ENCODE peak calls at places on chromosome 17, in five cellular contexts. P is H1, U is IMR-90, E is H9, W is trophoblast cell. Z is an unnamed sample.

GRCh38 chr17:4492762-4493561 is 5.7 kb upstream of the SPNS2 start:
- DNase-seq in P (peak), U (peak), E (peak), W (peak), Z (peak)

GRCh38 chr17:7950578-7950977 is 18.6 kb downstream of the CNTROB start:
- DNase-seq in P (no peak), U (no peak), E (no peak), W (no peak), Z (no peak)

GRCh38 chr17:74759243-74759801 is 10.9 kb downstream of the NHERF1 start:
- DNase-seq in P (no peak), U (no peak), E (no peak), W (no peak), Z (no peak)

GRCh38 chr17:73050797-73051196 is 41.7 kb downstream of the SLC39A11 start:
- DNase-seq in P (no peak), U (no peak), E (no peak), W (no peak), Z (no peak)

GRCh38 chr17:17111401-17112393 is 69.4 kb downstream of the MPRIP start:
- DNase-seq in P (no peak), U (no peak), E (no peak), W (peak), Z (no peak)

GRCh38 chr17:76193616-76194015 is 46.7 kb downstream of the RNF157 start:
- DNase-seq in P (no peak), U (no peak), E (no peak), W (peak), Z (peak)

GRCh38 chr17:67435122-67435521 is 58.0 kb downstream of the PITPNC1 start:
- DNase-seq in P (no peak), U (no peak), E (no peak), W (peak), Z (no peak)

GRCh38 chr17:67549787-67550186 is 167.9 kb upstream of the NOL11 start:
- DNase-seq in P (no peak), U (no peak), E (peak), W (peak), Z (no peak)

GRCh38 chr17:42676424-42677011 is at the start of gene PLEKHH3:
- DNase-seq in P (no peak), U (no peak), E (no peak), W (no peak), Z (no peak)

GRCh38 chr17:38443356-38444026 is 15.2 kb downstream of the ARHGAP23 start:
- DNase-seq in P (no peak), U (no peak), E (no peak), W (no peak), Z (no peak)

GRCh38 chr17:10318540-10318939 is 54.3 kb downstream of the MYH13 start:
- DNase-seq in P (no peak), U (no peak), E (no peak), W (no peak), Z (no peak)

GRCh38 chr17:31452101-31452500 is 60.6 kb downstream of the RAB11FIP4 start:
- DNase-seq in P (no peak), U (peak), E (no peak), W (peak), Z (no peak)

GRCh38 chr17:16953841-16954240 is 18.1 kb downstream of the TNFRSF13B start:
- DNase-seq in P (no peak), U (no peak), E (no peak), W (no peak), Z (no peak)

GRCh38 chr17:79834575-79835469 is 4.4 kb downstream of the CBX4 start:
- DNase-seq in P (no peak), U (no peak), E (peak), W (no peak), Z (no peak)

GRCh38 chr17:55706808-55707773 is 15.6 kb downstream of the TMEM100 start:
- DNase-seq in P (no peak), U (no peak), E (peak), W (peak), Z (no peak)

GRCh38 chr17:74085434-74085833 is 118.0 kb upstream of the RPL38 start:
- DNase-seq in P (no peak), U (no peak), E (peak), W (no peak), Z (no peak)

GRCh38 chr17:40560592-40561293 is 4.5 kb downstream of the CCR7 start:
- DNase-seq in P (no peak), U (peak), E (no peak), W (peak), Z (no peak)

GRCh38 chr17:37490638-37491614 is 1.2 kb downstream of the DUSP14 start:
- DNase-seq in P (no peak), U (peak), E (peak), W (peak), Z (peak)

GRCh38 chr17:73546770-73547345 is 97.4 kb downstream of the SDK2 start:
- DNase-seq in P (no peak), U (no peak), E (peak), W (peak), Z (peak)

GRCh38 chr17:54976316-54976715 is 7.8 kb downstream of the STXBP4 start:
- DNase-seq in P (no peak), U (no peak), E (no peak), W (no peak), Z (no peak)

GRCh38 chr17:55609737-55610201 is 98.5 kb upstream of the SMIM36 start:
- DNase-seq in P (no peak), U (peak), E (no peak), W (no peak), Z (no peak)

GRCh38 chr17:10798332-10798749 is 5.6 kb downstream of the TMEM238L start:
- DNase-seq in P (no peak), U (no peak), E (no peak), W (no peak), Z (no peak)

GRCh38 chr17:14299261-14300093 is 1.4 kb upstream of the HS3ST3B1 start:
- DNase-seq in P (no peak), U (no peak), E (peak), W (peak), Z (no peak)

GRCh38 chr17:44906987-44907681 is 7.9 kb upstream of the EFTUD2 start:
- DNase-seq in P (no peak), U (peak), E (peak), W (no peak), Z (no peak)

GRCh38 chr17:44906010-44906646 is 6.9 kb upstream of the EFTUD2 start:
- DNase-seq in P (no peak), U (peak), E (peak), W (no peak), Z (no peak)

GRCh38 chr17:44903012-44903685 is 3.9 kb upstream of the EFTUD2 start:
- DNase-seq in P (no peak), U (no peak), E (no peak), W (no peak), Z (no peak)

GRCh38 chr17:44904001-44904984 is 5.0 kb upstream of the EFTUD2 start:
- DNase-seq in P (no peak), U (no peak), E (no peak), W (no peak), Z (no peak)

DNA sequence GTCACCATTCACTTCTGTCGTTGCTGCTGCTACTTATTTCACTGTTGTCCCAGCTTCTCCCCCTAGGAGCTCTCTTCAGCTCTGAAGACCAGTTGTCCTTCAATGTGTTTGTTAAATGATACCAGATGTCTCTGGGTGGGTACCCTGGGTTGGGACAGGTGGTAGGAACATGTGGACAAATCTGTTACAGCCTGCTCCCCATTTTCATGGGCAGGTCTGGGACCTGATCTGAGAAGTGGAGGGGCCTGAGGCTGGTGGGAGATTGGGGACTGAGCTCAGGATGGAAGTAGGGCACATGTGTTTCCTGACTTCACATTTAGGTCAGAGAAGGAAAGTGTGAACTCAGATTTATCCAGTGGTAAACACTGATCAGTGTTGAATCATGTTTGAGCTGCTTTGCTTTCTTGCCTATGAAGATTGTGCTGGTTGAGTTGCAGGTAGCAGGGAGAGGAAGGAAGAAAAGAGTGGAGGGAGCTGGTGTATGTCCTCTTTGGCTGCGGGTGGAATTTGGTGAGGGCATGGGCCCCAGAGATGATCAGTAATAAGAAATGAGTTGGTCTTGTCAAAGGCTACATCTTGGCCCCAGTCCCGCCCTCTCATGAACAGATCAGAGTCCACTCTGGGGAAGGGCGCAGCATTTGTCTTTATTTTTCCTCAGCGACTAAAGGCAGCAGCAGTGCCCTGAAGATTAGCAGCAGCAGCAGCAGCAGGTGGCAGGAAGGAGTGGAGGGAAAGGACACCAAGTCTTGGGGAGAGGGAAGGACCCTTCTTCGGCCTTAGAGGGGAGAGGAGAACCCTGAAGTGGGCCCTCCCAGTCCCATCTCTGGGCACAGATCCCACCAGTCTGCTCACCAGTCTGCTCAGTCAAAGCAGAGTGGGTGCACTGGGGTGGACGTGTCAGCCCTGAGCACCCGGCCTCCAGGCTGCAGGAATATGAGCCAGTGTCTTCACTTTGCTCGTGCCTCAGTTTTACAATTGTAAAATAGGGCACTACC is 6.1 kb upstream of the EFTUD2 start:
- DNase-seq in P (no peak), U (peak), E (no peak), W (no peak), Z (no peak)
- H3K4ac ChIP-seq in P (no peak), U (peak), E (no peak), W (no peak), Z (no peak)

GRCh38 chr17:28950752-28951427 is 428 bp downstream of the PHF12 start:
- DNase-seq in P (no peak), U (no peak), E (no peak), W (no peak), Z (no peak)
- H3K14ac ChIP-seq in P (no peak), U (peak), E (peak), W (peak), Z (peak)

GRCh38 chr17:948284-948852 is 31.2 kb downstream of the NXN start:
- DNase-seq in P (no peak), U (no peak), E (peak), W (peak), Z (no peak)
- H3K4ac ChIP-seq in P (no peak), U (peak), E (no peak), W (no peak), Z (no peak)

GRCh38 chr17:49260011-49260921 is 29.7 kb upstream of the PHOSPHO1 start:
- DNase-seq in P (no peak), U (peak), E (peak), W (peak), Z (peak)
- H3K14ac ChIP-seq in P (no peak), U (peak), E (no peak), W (peak), Z (peak)

GRCh38 chr17:30332057-30332542 is 1.8 kb downstream of the TMIGD1 start:
- DNase-seq in P (no peak), U (peak), E (no peak), W (no peak), Z (no peak)
- H3K4ac ChIP-seq in P (no peak), U (no peak), E (no peak), W (no peak), Z (no peak)

GRCh38 chr17:48619821-48620496 is 4.9 kb upstream of the HOXB8 start:
- DNase-seq in P (no peak), U (no peak), E (peak), W (no peak), Z (no peak)
- H3K14ac ChIP-seq in P (no peak), U (no peak), E (no peak), W (no peak), Z (no peak)

GRCh38 chr17:48626470-48627241 is 498 bp upstream of the HOXB9 start:
- DNase-seq in P (no peak), U (peak), E (peak), W (no peak), Z (no peak)
- H3K4ac ChIP-seq in P (no peak), U (no peak), E (no peak), W (no peak), Z (no peak)

Z was measured in neuronal stem cell.